ENCODE peak calls at places on chromosome 20, in four cellular contexts. One of them, this sample, is unnamed.
A peak's percentile ranks its signal among the peaks of the same experiment; 100 is the strongest.

GRCh38 chr20:37414133-37414532 is 68.2 kb downstream of the SRC start:
- DNase-seq in fibroblast of mammary gland: no peak
- DNase-seq in left lung: peak; percentile 22
- DNase-seq in adrenal gland: no peak
- DNase-seq in this sample: no peak

GRCh38 chr20:47741669-47742345 is 43.5 kb downstream of the SULF2 start:
- DNase-seq in fibroblast of mammary gland: no peak
- DNase-seq in left lung: no peak
- DNase-seq in adrenal gland: no peak
- DNase-seq in this sample: no peak

GRCh38 chr20:53345536-53346070 is 248.0 kb downstream of the ZNF217 start:
- DNase-seq in fibroblast of mammary gland: no peak
- DNase-seq in left lung: no peak
- DNase-seq in adrenal gland: no peak
- DNase-seq in this sample: no peak

GRCh38 chr20:9829835-9830234 is 9.0 kb downstream of the PAK5 start:
- DNase-seq in fibroblast of mammary gland: no peak
- DNase-seq in left lung: no peak
- DNase-seq in adrenal gland: no peak
- DNase-seq in this sample: no peak

GRCh38 chr20:39188264-39188765 is 226.2 kb downstream of the DHX35 start:
- DNase-seq in fibroblast of mammary gland: no peak
- DNase-seq in left lung: no peak
- DNase-seq in adrenal gland: no peak
- DNase-seq in this sample: no peak

GRCh38 chr20:50283922-50284810 is 93.5 kb downstream of the CEBPB start:
- DNase-seq in fibroblast of mammary gland: peak; percentile 67
- DNase-seq in left lung: peak; percentile 94
- DNase-seq in adrenal gland: peak; percentile 86
- DNase-seq in this sample: peak; percentile 32

GRCh38 chr20:62012631-62013030 is 53.0 kb downstream of the TAF4 start:
- DNase-seq in fibroblast of mammary gland: no peak
- DNase-seq in left lung: no peak
- DNase-seq in adrenal gland: no peak
- DNase-seq in this sample: no peak

GRCh38 chr20:37161830-37162549 is 17.1 kb upstream of the RPN2 start:
- DNase-seq in fibroblast of mammary gland: no peak
- DNase-seq in left lung: no peak
- DNase-seq in adrenal gland: no peak
- DNase-seq in this sample: no peak

DNA sequence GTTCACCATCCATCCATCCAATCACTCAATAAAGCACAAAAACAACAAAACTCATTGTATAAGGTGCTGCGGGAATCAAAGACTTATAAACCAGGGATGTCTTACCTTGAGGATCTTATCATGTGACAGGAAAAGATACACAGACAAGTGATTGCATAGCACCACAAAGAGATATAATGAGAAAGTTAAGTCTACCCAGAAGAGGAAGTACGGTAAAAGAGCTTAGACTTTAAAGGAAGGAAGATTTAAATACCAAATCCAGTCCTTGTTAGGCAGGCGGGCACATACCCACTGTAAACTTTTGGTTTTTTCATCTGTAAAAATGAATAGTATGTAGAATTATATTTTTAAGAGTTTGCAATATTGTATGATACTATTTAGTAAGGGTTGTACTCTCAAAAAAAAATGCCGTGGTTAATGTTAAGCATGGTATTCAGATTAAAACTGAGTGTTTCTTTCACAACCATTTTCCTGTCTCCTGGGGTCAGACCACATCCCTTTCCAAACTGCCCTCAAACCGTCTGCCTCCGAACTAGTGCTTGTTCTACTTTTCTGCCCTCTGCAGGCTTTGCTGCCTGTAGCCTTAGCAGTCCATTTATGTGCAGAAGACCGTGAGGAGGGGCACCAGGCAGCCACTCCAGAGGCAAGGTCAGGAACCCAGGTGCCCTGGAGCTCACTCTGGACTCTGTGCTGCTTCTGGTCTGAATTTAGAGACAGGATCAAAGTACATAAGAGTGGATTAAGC is 179.5 kb upstream of the SYNDIG1 start:
- DNase-seq in fibroblast of mammary gland: no peak
- DNase-seq in left lung: no peak
- DNase-seq in adrenal gland: no peak
- DNase-seq in this sample: no peak
- TF ChIP-seq CTCF in fibroblast of mammary gland: no peak
- TF ChIP-seq CTCF in left lung: no peak
- TF ChIP-seq CTCF in adrenal gland: no peak
- TF ChIP-seq CTCF in this sample: no peak

GRCh38 chr20:59145926-59146800 is 17.5 kb upstream of the ZNF831 start:
- DNase-seq in fibroblast of mammary gland: no peak
- DNase-seq in left lung: no peak
- DNase-seq in adrenal gland: no peak
- DNase-seq in this sample: no peak
- H3K4me3 ChIP-seq in fibroblast of mammary gland: no peak overlapping the region
- H3K4me3 ChIP-seq in left lung: no peak overlapping the region
- H3K4me3 ChIP-seq in adrenal gland: no peak overlapping the region
- H3K4me3 ChIP-seq in this sample: no peak overlapping the region

DNA sequence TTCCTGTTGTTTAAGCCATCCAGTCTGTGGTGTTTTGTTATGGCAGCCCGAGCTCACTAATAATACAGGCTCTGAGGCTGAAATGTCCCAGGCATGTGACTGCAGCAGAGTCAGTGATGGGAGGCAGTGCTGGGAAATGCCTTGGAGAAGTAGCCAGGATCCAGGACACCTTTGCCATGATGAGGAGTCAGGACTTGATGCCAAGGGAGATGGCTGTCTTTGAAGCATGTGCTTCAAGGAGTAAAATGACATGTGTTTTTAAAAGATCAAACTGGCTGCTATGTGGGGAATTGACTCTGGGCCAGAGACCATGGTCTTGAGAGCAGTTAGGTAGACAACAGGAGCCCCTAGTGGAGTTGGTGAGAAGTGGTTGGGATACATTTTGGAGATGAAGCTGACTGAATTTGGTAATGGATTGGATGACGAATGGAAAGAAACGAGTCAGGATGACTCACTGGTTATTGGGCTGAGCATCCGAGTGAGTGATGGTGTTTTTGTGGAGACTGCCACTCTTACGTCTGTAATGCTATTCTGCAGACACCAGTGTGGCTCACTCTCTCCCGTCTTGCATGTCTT is 322.2 kb downstream of the PLCB1 start:
- DNase-seq in fibroblast of mammary gland: peak; percentile 98
- DNase-seq in left lung: no peak
- DNase-seq in adrenal gland: peak; percentile 76
- DNase-seq in this sample: peak; percentile 95
- TF ChIP-seq CTCF in fibroblast of mammary gland: peak; percentile 73
- TF ChIP-seq CTCF in left lung: no peak
- TF ChIP-seq CTCF in adrenal gland: peak; percentile 54
- TF ChIP-seq CTCF in this sample: peak; percentile 82

DNA sequence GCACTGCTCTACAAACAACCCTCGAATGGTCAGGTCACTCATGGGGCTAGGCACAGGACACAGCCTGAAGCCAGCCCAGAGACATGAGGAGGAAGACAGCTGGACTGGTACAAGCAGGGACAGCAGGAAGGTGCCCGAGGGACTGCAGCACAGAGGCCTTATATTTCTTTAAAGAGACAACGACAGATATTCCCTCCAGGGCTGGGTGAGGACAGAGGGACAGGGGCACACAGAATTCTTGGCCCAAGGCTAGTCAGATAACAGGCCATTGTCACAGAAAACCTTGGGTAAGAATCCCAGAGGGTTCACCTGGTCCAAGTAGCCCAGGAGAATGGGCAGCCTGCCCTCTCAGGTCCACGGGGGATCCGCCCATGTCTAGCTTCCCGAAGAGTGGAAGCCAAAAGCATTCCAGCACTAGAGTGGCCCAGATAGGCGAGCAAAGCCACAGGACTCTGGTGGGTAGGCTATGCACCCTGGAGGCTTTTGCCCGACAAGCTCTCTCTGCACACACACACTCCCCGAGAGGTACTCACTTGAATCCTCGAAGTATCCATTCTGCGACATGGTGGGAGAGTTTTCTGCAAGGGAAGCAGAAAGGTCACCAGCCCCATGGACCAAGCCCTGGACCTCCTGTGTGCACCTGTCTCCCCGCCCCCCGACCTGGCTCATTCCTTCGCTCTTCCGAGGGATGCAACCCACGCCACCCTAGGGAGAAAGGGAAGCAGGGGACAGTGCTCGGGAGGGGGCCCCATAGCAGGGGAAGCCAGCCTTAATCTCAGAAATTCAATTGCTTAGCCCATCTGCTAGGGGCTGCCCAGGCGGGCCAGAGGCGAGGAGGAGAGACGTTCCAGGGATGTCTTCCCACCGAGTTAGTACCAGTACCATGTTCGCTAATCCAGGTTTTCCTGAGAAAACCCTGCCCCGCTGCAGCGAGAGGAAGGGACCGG is 1.7 kb downstream of the SLC4A11 start:
- DNase-seq in fibroblast of mammary gland: no peak
- DNase-seq in left lung: no peak
- DNase-seq in adrenal gland: no peak
- DNase-seq in this sample: no peak
- H3K4me3 ChIP-seq in fibroblast of mammary gland: no peak overlapping the region
- H3K4me3 ChIP-seq in left lung: no peak overlapping the region
- H3K4me3 ChIP-seq in adrenal gland: no peak overlapping the region
- H3K4me3 ChIP-seq in this sample: peak overlapping the region; percentile 66

GRCh38 chr20:19210426-19211155 is 1.9 kb upstream of the SLC24A3 start:
- DNase-seq in fibroblast of mammary gland: peak; percentile 52
- DNase-seq in left lung: no peak
- DNase-seq in adrenal gland: no peak
- DNase-seq in this sample: no peak

GRCh38 chr20:19211252-19211651 is 1.2 kb upstream of the SLC24A3 start:
- DNase-seq in fibroblast of mammary gland: no peak
- DNase-seq in left lung: no peak
- DNase-seq in adrenal gland: no peak
- DNase-seq in this sample: no peak

GRCh38 chr20:19211661-19212523 is 550 bp upstream of the SLC24A3 start:
- DNase-seq in fibroblast of mammary gland: no peak
- DNase-seq in left lung: peak; percentile 87
- DNase-seq in adrenal gland: no peak
- DNase-seq in this sample: no peak

GRCh38 chr20:19213946-19214490 is 1.6 kb downstream of the SLC24A3 start:
- DNase-seq in fibroblast of mammary gland: no peak
- DNase-seq in left lung: no peak
- DNase-seq in adrenal gland: no peak
- DNase-seq in this sample: no peak

GRCh38 chr20:19212524-19213502 is at the start of gene SLC24A3:
- DNase-seq in fibroblast of mammary gland: peak; percentile 8
- DNase-seq in left lung: peak; percentile 93
- DNase-seq in adrenal gland: peak; percentile 81
- DNase-seq in this sample: peak; percentile 8
- TF ChIP-seq CTCF in fibroblast of mammary gland: peak; percentile 3
- TF ChIP-seq CTCF in left lung: peak; percentile 41
- TF ChIP-seq CTCF in adrenal gland: peak; percentile 52
- TF ChIP-seq CTCF in this sample: no peak

GRCh38 chr20:19098092-19098491 is 114.3 kb upstream of the SLC24A3 start:
- DNase-seq in fibroblast of mammary gland: no peak
- DNase-seq in left lung: no peak
- DNase-seq in adrenal gland: no peak
- DNase-seq in this sample: no peak

GRCh38 chr20:19096847-19097246 is 115.6 kb upstream of the SLC24A3 start:
- DNase-seq in fibroblast of mammary gland: no peak
- DNase-seq in left lung: no peak
- DNase-seq in adrenal gland: no peak
- DNase-seq in this sample: no peak

GRCh38 chr20:19100975-19101374 is 111.5 kb upstream of the SLC24A3 start:
- DNase-seq in fibroblast of mammary gland: no peak
- DNase-seq in left lung: no peak
- DNase-seq in adrenal gland: no peak
- DNase-seq in this sample: no peak

GRCh38 chr20:19098806-19099578 is 113.5 kb upstream of the SLC24A3 start:
- DNase-seq in fibroblast of mammary gland: no peak
- DNase-seq in left lung: no peak
- DNase-seq in adrenal gland: no peak
- DNase-seq in this sample: no peak

DNA sequence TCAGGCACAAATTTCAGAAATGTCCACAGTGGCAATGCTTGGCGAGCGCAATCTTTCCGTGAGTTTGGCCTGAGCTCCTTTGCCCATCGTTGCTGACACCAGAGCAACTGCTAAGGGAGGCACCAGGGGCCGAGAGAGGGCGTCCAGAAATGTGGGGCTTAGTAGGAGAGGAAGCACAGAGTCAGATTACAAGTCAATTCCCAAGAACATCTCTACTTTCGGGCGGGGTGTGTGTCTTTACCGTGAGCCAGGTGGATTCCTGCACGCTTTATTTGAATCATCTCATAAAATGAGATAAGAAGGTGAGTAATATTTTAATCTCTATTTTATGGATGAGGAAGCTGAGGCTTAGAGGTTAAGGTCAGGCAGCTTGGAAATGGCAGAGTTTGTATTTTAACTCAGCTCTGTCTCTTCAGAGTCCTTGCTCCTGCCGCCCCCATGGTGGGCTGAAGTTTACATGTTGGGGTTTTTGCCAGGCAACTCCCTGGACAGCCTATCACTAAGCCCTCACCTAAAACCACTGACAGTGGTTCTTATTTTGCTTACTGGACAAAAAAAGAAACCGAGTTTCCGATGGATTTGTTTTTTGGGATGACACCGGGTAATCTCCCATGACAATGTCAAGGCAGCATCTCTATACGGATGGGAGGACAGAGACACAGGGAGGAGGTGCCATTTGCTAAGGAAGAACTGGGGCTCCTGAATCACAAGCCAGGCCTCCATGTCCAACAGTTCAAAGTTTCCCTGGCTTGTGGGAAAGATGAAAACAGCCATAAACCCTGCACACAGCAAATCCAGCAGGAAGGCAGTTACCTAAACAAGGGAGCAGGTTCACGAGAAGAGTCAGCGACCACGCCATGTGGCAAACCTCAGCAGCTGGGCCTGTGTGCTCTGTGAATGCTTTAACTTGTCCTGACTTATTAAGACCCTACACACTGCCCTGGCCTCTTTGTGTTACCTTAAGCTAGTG is 112.6 kb upstream of the SLC24A3 start:
- DNase-seq in fibroblast of mammary gland: no peak
- DNase-seq in left lung: no peak
- DNase-seq in adrenal gland: no peak
- DNase-seq in this sample: no peak
- H3K4me3 ChIP-seq in fibroblast of mammary gland: no peak overlapping the region
- H3K4me3 ChIP-seq in left lung: no peak overlapping the region
- H3K4me3 ChIP-seq in adrenal gland: no peak overlapping the region
- H3K4me3 ChIP-seq in this sample: no peak overlapping the region

DNA sequence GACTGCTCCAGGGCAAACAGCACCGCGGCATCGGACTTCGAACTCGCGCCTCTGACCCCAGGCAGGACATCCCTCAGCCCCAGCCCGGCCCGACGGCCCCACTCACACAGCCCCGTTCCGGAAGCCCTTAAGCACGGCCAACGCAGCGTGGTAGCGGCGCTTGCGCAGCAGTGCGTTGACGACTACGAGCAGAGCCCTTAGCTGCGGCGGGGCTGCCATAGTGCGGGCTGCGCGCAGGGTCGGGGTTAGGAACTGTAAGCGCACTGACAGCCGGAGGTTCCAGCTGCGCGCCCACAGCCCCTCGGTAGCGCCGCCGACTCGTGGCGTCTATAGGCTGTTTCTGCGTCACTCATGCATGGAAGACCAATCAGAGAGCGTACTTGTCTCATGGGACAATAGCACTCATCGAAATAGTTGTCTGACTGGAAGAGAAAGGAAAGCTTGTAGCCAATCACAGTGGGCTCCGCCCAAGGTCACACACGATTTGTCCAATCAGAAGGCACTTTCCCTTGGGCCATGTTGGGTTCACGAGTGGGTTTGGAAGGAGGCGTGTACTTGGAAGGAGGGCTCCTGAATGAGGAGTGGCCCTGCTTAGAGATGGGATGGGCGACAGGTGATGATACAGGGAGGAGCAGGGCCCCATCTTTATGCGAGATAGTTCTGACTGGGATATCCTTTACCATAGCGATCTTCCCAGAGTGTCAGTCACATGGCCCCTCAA is at the start of gene PXMP4:
- DNase-seq in fibroblast of mammary gland: peak; percentile 99
- DNase-seq in left lung: peak; percentile 93
- DNase-seq in adrenal gland: peak; percentile 96
- DNase-seq in this sample: peak; percentile 99
- TF ChIP-seq CTCF in fibroblast of mammary gland: no peak
- TF ChIP-seq CTCF in left lung: no peak
- TF ChIP-seq CTCF in adrenal gland: no peak
- TF ChIP-seq CTCF in this sample: no peak